ENCODE peak calls at places on chromosomes 3 and 15, in nine cellular contexts. Z is stimulated activated CD4-positive, alpha-beta T cell treated with anti-CD3 and anti-CD28 coated beads, Interleukin-4, amount 100 ng/mL, for 1 hour; V is activated T-cell treated with anti-CD3 and anti-CD28 coated beads for 4 hours; S is HEK293T; Y is kidney tubule cell; T is NCI-H2171; O is Kasumi-1; R is tibial artery; E is SJSA1. D is an unnamed sample.

GRCh38 chr3:5190147-5190791 is 2.8 kb downstream of the EDEM1 start:
- DNase-seq in Y (no peak), O (no peak), E (no peak), R (no peak), T (no peak), V (no peak), S (no peak), Z (no peak), D (no peak)

GRCh38 chr15:92631721-92632120 is 23.9 kb downstream of the FAM174B start:
- DNase-seq in E (no peak), R (peak), Z (no peak), S (no peak), O (no peak), V (no peak), T (no peak), Y (no peak), D (no peak)

GRCh38 chr3:186619787-186620212 is 6.9 kb downstream of the AHSG start:
- DNase-seq in O (no peak), E (no peak), S (no peak), V (no peak), R (no peak), Z (no peak), Y (no peak), T (no peak), D (no peak)

GRCh38 chr3:30607032-30607833 is 832 bp downstream of the TGFBR2 start:
- DNase-seq in O (peak), T (no peak), E (peak), Z (peak), V (peak), Y (peak), R (peak), S (peak), D (no peak)

GRCh38 chr3:155078959-155079794 is 942 bp upstream of the MME start:
- DNase-seq in S (peak), E (peak), T (no peak), Z (no peak), O (no peak), R (no peak), Y (no peak), V (no peak), D (no peak)

GRCh38 chr15:44298878-44299277 is 10.4 kb downstream of the GOLM2 start:
- DNase-seq in S (no peak), R (no peak), V (no peak), Z (no peak), O (no peak), Y (peak), T (no peak), E (no peak), D (no peak)

GRCh38 chr3:152595975-152596832 is 238.7 kb upstream of the P2RY1 start:
- DNase-seq in Y (peak), O (peak), T (no peak), E (no peak), Z (no peak), S (no peak), V (no peak), R (no peak), D (no peak)

GRCh38 chr15:75455424-75455981 is 4.0 kb upstream of the SIN3A start:
- DNase-seq in V (peak), Z (peak), O (peak), E (peak), R (peak), Y (peak), S (peak), T (peak), D (peak)

GRCh38 chr15:59372352-59373211 is at the start of gene MYO1E:
- DNase-seq in R (peak), V (no peak), Y (peak), Z (peak), E (peak), O (no peak), T (peak), S (peak), D (peak)

GRCh38 chr3:34382859-34383258 is 584.4 kb downstream of the PDCD6IP start:
- DNase-seq in R (no peak), O (no peak), V (no peak), E (no peak), Y (peak), T (no peak), S (no peak), Z (no peak), D (no peak)

GRCh38 chr3:15148614-15149013 is 49.7 kb upstream of the RBSN start:
- DNase-seq in V (no peak), S (peak), R (no peak), T (no peak), Z (no peak), E (no peak), Y (peak), O (peak), D (peak)